ENCODE peak calls at places on chromosomes 12 and 14, in eight cellular contexts. N is GM12878, T is transverse colon, Q is A549, E is ovary, U is tibial nerve, O is stomach, V is HepG2. B is an unnamed sample.

GRCh38 chr14:79581912-79582576 is 629.3 kb downstream of the DIO2 start:
- DNase-seq in N (no peak), T (no peak), Q (no peak), E (no peak), U (no peak), O (no peak), V (no peak), B (no peak)

GRCh38 chr12:111066744-111067437 is 146.5 kb upstream of the MYL2 start:
- DNase-seq in N (no peak), T (no peak), Q (peak), E (no peak), U (no peak), O (no peak), V (no peak), B (no peak)

GRCh38 chr12:65335021-65335714 is 56.7 kb downstream of the MSRB3 start:
- DNase-seq in N (no peak), T (no peak), Q (peak), E (peak), U (no peak), O (no peak), V (peak), B (peak)

GRCh38 chr14:56585461-56586084 is 6.0 kb downstream of the TMEM260 start:
- DNase-seq in N (no peak), T (no peak), Q (no peak), E (no peak), U (no peak), O (no peak), V (no peak), B (no peak)

GRCh38 chr12:12562585-12563245 is at the start of gene DUSP16:
- DNase-seq in N (peak), T (peak), Q (peak), E (peak), U (peak), O (peak), V (peak), B (peak)

GRCh38 chr12:52244615-52244994 is 11.6 kb downstream of the KRT7 start:
- DNase-seq in N (no peak), T (no peak), Q (no peak), E (no peak), U (no peak), O (no peak), V (no peak), B (peak)

GRCh38 chr12:62930546-62931425 is 4.2 kb downstream of the PPM1H start:
- DNase-seq in N (no peak), T (no peak), Q (no peak), E (no peak), U (no peak), O (no peak), V (no peak), B (no peak)

GRCh38 chr12:105445261-105446015 is 114.9 kb downstream of the C12orf75 start:
- DNase-seq in N (no peak), T (no peak), Q (no peak), E (no peak), U (no peak), O (no peak), V (peak), B (no peak)

GRCh38 chr12:18752280-18752920 is 14.5 kb downstream of the CAPZA3 start:
- DNase-seq in N (no peak), T (no peak), Q (no peak), E (no peak), U (no peak), O (no peak), V (no peak), B (no peak)

GRCh38 chr14:104826197-104826857 is 25.4 kb downstream of the ZBTB42 start:
- DNase-seq in N (no peak), T (peak), Q (peak), E (peak), U (peak), O (peak), V (peak), B (peak)

GRCh38 chr14:104830781-104831180 is 29.9 kb downstream of the ZBTB42 start:
- DNase-seq in N (no peak), T (no peak), Q (no peak), E (no peak), U (no peak), O (no peak), V (no peak), B (peak)

GRCh38 chr14:104824353-104824997 is 23.6 kb downstream of the ZBTB42 start:
- DNase-seq in N (no peak), T (no peak), Q (no peak), E (no peak), U (no peak), O (no peak), V (no peak), B (no peak)

GRCh38 chr14:104826858-104827172 is 25.9 kb downstream of the ZBTB42 start:
- DNase-seq in N (no peak), T (no peak), Q (no peak), E (no peak), U (no peak), O (no peak), V (no peak), B (no peak)

GRCh38 chr14:104827173-104828055 is 26.5 kb downstream of the ZBTB42 start:
- DNase-seq in N (no peak), T (peak), Q (peak), E (no peak), U (no peak), O (peak), V (peak), B (peak)
- TF ChIP-seq CTCF in N (peak), T (peak), Q (peak), E (no peak), U (peak), O (peak), V (peak), B (peak)

GRCh38 chr12:84463756-84464495 is 448.7 kb downstream of the SLC6A15 start:
- DNase-seq in N (no peak), T (no peak), Q (no peak), E (no peak), U (no peak), O (no peak), V (no peak), B (no peak)
- TF ChIP-seq EP300 in N (no peak), T (no peak), Q (no peak), E (no peak), U (no peak), O (no peak), V (no peak), B (no peak)

GRCh38 chr14:54440037-54440436 is 1.1 kb downstream of the CNIH1 start:
- DNase-seq in N (no peak), T (no peak), Q (no peak), E (no peak), U (no peak), O (no peak), V (no peak), B (no peak)
- H3K27ac ChIP-seq in N (peak), T (peak), Q (peak), E (no peak), U (peak), O (peak), V (peak), B (peak)

GRCh38 chr14:88380405-88380804 is 5.1 kb upstream of the SPATA7 start:
- DNase-seq in N (no peak), T (no peak), Q (peak), E (no peak), U (no peak), O (no peak), V (no peak), B (no peak)
- TF ChIP-seq CTCF in N (no peak), T (no peak), Q (peak), E (no peak), U (no peak), O (no peak), V (peak), B (no peak)

DNA sequence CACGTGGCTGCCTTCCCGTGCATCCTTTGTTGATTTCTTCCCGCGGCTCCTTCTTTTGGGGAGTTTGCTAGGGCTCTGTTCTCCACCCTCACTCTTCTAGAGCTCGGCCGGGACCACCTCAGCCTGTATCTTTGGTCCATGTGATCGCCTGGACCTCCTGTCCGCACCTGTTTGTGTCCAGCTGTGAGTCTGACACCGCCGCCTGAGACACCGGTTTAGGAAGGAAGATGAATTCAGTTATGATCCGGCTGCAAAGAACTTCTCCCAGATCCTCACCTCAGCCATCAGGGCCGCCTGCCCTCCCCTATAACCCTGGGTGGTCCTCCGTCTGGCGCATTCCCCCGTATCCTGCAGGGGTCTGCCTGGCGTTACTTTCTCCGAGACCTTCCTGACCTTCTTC is 690 bp upstream of the TDRD9 start:
- DNase-seq in N (no peak), T (no peak), Q (no peak), E (no peak), U (no peak), O (no peak), V (no peak), B (no peak)
- TF ChIP-seq EP300 in N (no peak), T (no peak), Q (no peak), E (no peak), U (no peak), O (no peak), V (no peak), B (no peak)

DNA sequence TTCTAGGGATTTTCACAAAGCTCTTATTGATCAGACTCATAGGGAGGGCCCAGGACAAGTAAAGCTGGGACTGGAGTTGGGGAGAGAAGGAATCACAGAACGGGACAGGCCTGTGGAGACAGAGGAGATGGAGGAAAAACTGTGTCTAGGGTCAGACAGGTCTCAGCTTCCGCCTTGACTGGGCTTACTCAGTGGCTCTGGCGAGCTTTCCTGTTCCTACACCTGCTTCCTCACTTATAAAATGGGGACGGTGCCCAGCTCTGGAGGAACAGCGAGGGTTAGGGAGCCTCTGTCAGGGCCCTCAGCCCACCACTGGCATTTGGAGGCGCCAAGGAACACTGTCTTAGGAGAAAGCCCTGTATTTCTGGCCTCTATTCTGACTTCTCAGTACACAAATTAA is 34.7 kb downstream of the SETD3 start:
- DNase-seq in N (no peak), T (no peak), Q (no peak), E (no peak), U (no peak), O (no peak), V (no peak), B (no peak)
- H3K27ac ChIP-seq in N (no peak), T (no peak), Q (no peak), E (no peak), U (no peak), O (no peak), V (no peak), B (no peak)

GRCh38 chr14:49768301-49769121 is 558 bp downstream of the KLHDC2 start:
- DNase-seq in N (no peak), T (peak), Q (peak), E (peak), U (no peak), O (peak), V (peak), B (peak)

GRCh38 chr14:49769171-49769570 is 1.2 kb downstream of the KLHDC2 start:
- DNase-seq in N (no peak), T (peak), Q (no peak), E (no peak), U (no peak), O (peak), V (peak), B (no peak)

GRCh38 chr14:49766839-49767238 is 1.1 kb upstream of the KLHDC2 start:
- DNase-seq in N (no peak), T (peak), Q (no peak), E (no peak), U (no peak), O (no peak), V (no peak), B (no peak)

GRCh38 chr14:49769581-49770211 is 1.7 kb downstream of the KLHDC2 start:
- DNase-seq in N (no peak), T (peak), Q (no peak), E (no peak), U (no peak), O (no peak), V (no peak), B (no peak)

DNA sequence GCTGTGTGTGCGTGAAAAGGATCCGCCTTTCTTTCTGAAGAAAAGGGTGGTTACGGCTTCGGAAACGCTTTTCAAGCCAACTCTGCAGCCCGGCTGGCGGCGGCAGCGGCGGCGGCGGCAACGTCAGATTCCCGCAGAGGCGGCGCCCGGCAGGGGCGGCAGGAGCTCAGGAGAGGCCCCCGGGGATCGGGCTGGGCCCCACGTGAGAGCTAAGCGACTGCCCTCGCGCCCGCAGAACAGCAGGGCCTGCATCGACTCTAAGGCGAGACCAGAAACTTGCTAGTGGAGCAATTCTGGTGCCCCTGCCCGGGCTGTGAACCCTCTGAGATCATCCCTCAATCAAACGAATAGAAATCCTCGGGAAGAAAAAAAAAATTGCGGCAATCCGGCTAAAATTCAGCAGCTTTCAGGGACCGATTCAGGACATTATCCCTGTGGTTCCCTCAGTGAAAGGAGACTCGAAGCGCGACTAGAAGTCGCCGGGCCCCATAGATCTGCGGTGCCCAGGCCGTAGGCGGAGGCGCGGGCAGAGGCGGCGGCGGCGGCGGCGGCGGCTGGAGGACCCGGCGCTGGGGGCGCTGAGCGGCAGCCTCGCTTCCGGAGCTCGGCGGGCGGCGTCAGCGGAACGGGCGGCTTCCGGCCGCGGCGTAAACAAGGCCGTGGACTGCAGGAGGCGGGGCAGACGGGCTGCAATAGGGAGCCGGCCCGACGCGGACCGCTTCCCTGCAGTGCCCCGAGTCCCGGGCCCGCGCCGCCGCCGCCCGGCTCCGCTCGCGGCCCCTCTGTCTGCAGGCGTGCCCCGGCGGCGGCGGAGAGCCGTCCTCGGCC is at the start of gene KLHDC2:
- DNase-seq in N (no peak), T (peak), Q (peak), E (peak), U (peak), O (peak), V (peak), B (peak)
- TF ChIP-seq CTCF in N (no peak), T (peak), Q (peak), E (no peak), U (peak), O (no peak), V (peak), B (no peak)

DNA sequence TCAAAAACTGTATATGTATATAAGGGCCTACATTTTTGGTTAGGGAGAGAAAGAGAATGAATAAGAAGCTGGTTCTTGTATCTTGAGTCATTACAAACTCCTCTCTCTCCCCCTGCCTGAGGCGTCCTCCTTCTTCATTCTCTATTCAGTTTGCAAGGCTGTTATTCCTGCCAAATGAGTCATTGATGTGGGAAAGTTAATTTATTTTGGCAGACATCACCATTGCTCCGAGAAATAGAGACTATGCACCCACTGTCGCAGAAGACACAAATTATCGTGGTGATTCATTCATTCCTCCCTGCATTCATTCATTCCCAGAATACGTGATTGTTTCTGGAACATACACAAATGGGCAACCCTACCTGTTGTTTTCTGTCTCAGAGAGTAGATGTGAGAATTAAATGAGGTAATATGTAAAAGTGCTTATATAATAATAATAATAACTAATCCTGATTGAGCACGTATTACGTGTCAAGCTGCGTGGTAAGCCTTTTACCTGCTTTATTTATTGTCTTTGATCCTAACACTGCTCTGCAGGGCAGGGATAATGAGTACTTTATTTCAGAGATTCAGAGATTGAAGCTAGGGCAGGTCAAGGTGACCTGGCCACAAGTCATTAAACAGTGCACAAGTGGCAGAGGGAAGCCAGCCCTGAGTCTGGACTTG is 112.6 kb upstream of the MED13L start:
- DNase-seq in N (no peak), T (no peak), Q (peak), E (no peak), U (no peak), O (no peak), V (no peak), B (no peak)
- TF ChIP-seq EP300 in N (no peak), T (peak), Q (no peak), E (peak), U (peak), O (no peak), V (no peak), B (peak)

GRCh38 chr14:71730471-71730870 is 201.8 kb upstream of the RGS6 start:
- DNase-seq in N (no peak), T (no peak), Q (no peak), E (no peak), U (no peak), O (no peak), V (no peak), B (no peak)

GRCh38 chr14:71728386-71728785 is 203.8 kb upstream of the RGS6 start:
- DNase-seq in N (no peak), T (no peak), Q (no peak), E (no peak), U (no peak), O (no peak), V (no peak), B (no peak)

GRCh38 chr14:71729581-71729980 is 202.6 kb upstream of the RGS6 start:
- DNase-seq in N (no peak), T (no peak), Q (no peak), E (no peak), U (no peak), O (no peak), V (no peak), B (no peak)

GRCh38 chr14:71733210-71733883 is 198.9 kb upstream of the RGS6 start:
- DNase-seq in N (no peak), T (no peak), Q (no peak), E (no peak), U (no peak), O (no peak), V (no peak), B (no peak)

GRCh38 chr14:71731096-71731495 is 201.1 kb upstream of the RGS6 start:
- DNase-seq in N (no peak), T (no peak), Q (no peak), E (no peak), U (no peak), O (no peak), V (no peak), B (no peak)
- H3K27ac ChIP-seq in N (no peak), T (no peak), Q (no peak), E (no peak), U (no peak), O (no peak), V (no peak), B (no peak)